ENCODE peak calls at places on chromosomes 6 and 20, in five cellular contexts. E is testis, R is astrocyte of the spinal cord, C is prostate gland, D is AG10803. B is an unnamed sample.

GRCh38 chr20:19936801-19937583 is 80.2 kb upstream of the NAA20 start:
- DNase-seq in E (no peak), R (no peak), C (no peak), D (no peak), B (no peak)

GRCh38 chr20:6629564-6629963 is 137.9 kb upstream of the BMP2 start:
- DNase-seq in E (no peak), R (no peak), C (no peak), D (no peak), B (no peak)

GRCh38 chr20:5821627-5822215 is 71.5 kb downstream of the SHLD1 start:
- DNase-seq in E (peak; percentile 66), R (no peak), C (no peak), D (no peak), B (no peak)

GRCh38 chr6:41581381-41581991 is 35.3 kb downstream of the FOXP4 start:
- DNase-seq in E (no peak), R (peak; percentile 93), C (no peak), D (peak; percentile 78), B (no peak)

GRCh38 chr20:38579219-38579618 is 1.8 kb upstream of the ADIG start:
- DNase-seq in E (no peak), R (no peak), C (no peak), D (no peak), B (no peak)

GRCh38 chr6:119390276-119390793 is 40.8 kb upstream of the MAN1A1 start:
- DNase-seq in E (no peak), R (no peak), C (no peak), D (peak; percentile 12), B (no peak)

GRCh38 chr6:97361286-97361685 is 78.3 kb upstream of the MMS22L start:
- DNase-seq in E (no peak), R (no peak), C (no peak), D (no peak), B (no peak)

GRCh38 chr6:30769088-30769852 is 24.9 kb upstream of the IER3 start:
- DNase-seq in E (no peak), R (peak; percentile 95), C (peak; percentile 41), D (peak; percentile 96), B (peak; percentile 83)

GRCh38 chr6:134175532-134176282 is 123.3 kb upstream of the SLC2A12 start:
- DNase-seq in E (peak; percentile 67), R (peak; percentile 86), C (peak; percentile 65), D (peak; percentile 71), B (no peak)

GRCh38 chr6:79630400-79630882 is 688 bp upstream of the SH3BGRL2 start:
- DNase-seq in E (no peak), R (no peak), C (no peak), D (no peak), B (no peak)

GRCh38 chr20:34956041-34956458 is 382 bp downstream of the MYH7B start:
- DNase-seq in E (no peak), R (no peak), C (no peak), D (no peak), B (no peak)
- TF ChIP-seq CTCF in E (peak; percentile 24), R (no peak), C (no peak), D (no peak), B (no peak)

GRCh38 chr6:139844907-139845306 is 470.5 kb upstream of the CITED2 start:
- DNase-seq in E (no peak), R (no peak), C (no peak), D (no peak), B (no peak)

GRCh38 chr6:139846538-139847321 is 472.3 kb upstream of the CITED2 start:
- DNase-seq in E (no peak), R (no peak), C (no peak), D (no peak), B (no peak)

GRCh38 chr6:139839506-139840156 is 465.2 kb upstream of the CITED2 start:
- DNase-seq in E (peak; percentile 38), R (no peak), C (no peak), D (peak; percentile 54), B (peak; percentile 56)

GRCh38 chr6:139847322-139847797 is 472.9 kb upstream of the CITED2 start:
- DNase-seq in E (no peak), R (no peak), C (no peak), D (peak; percentile 33), B (no peak)

DNA sequence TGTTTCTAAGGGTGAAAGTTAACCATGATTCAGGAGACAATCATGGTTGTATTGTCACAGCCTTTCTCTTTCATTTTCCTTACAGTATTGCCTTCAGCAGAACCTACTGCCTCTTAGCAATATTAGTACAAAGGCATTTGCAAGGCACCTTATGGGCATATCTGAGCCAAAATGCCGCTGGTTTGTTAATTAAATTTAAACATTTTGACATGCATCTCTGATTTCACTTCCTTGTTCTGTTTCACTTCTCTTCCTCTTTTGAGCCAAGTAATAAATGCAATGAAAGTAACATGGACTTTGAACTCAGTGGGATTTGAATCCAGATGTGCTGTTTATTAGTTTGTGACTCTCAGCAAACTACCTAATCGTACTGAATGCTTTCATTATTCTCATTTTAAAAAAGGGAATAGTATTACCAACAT is 467.4 kb upstream of the CITED2 start:
- DNase-seq in E (no peak), R (no peak), C (no peak), D (no peak), B (no peak)
- H3K4me3 ChIP-seq in E (no peak overlapping the region), R (no peak overlapping the region), C (no peak overlapping the region), D (no peak overlapping the region), B (no peak overlapping the region)

GRCh38 chr20:2914160-2914559 is 40.9 kb downstream of the PTPRA start:
- DNase-seq in E (peak; percentile 24), R (peak; percentile 19), C (no peak), D (no peak), B (no peak)
- TF ChIP-seq CTCF in E (no peak), R (peak; percentile 14), C (no peak), D (no peak), B (no peak)

GRCh38 chr6:43248107-43248506 is 4.8 kb downstream of the TTBK1 start:
- DNase-seq in E (no peak), R (no peak), C (no peak), D (no peak), B (no peak)
- H3K4me3 ChIP-seq in E (peak overlapping the region; percentile 62), R (no peak overlapping the region), C (no peak overlapping the region), D (no peak overlapping the region), B (no peak overlapping the region)

GRCh38 chr6:169445227-169445626 is 191.6 kb upstream of the THBS2 start:
- DNase-seq in E (no peak), R (no peak), C (no peak), D (no peak), B (no peak)
- TF ChIP-seq CTCF in E (no peak), R (peak; percentile 17), C (no peak), D (no peak), B (no peak)

GRCh38 chr6:56692586-56693245 is 50.0 kb upstream of the DST start:
- DNase-seq in E (no peak), R (peak; percentile 61), C (no peak), D (peak; percentile 89), B (no peak)
- H3K4me3 ChIP-seq in E (no peak overlapping the region), R (peak overlapping the region; percentile 32), C (no peak overlapping the region), D (peak overlapping the region; percentile 59), B (peak overlapping the region; percentile 28)

GRCh38 chr6:116447496-116448011 is 13.6 kb upstream of the CALHM6 start:
- DNase-seq in E (no peak), R (peak; percentile 90), C (no peak), D (peak; percentile 99), B (peak; percentile 98)
- TF ChIP-seq CTCF in E (no peak), R (no peak), C (no peak), D (peak; percentile 11), B (no peak)